ENCODE peak calls at places on chromosome 12, in four cellular contexts. One of them, this sample, is unnamed.
A peak's percentile ranks its signal among the peaks of the same experiment; 100 is the strongest.

GRCh38 chr12:120453977-120454376 is 7.7 kb downstream of the GATC start:
- DNase-seq in stimulated activated CD4-positive, alpha-beta T cell treated with anti-CD3 and anti-CD28 coated beads, TNF-alpha, amount 100 ng/mL, for 1 hour: no peak
- DNase-seq in RPMI7951: peak; percentile 35
- DNase-seq in right atrium auricular region: no peak
- DNase-seq in this sample: peak; percentile 50

GRCh38 chr12:65998536-65999530 is 131.7 kb downstream of the LLPH start:
- DNase-seq in stimulated activated CD4-positive, alpha-beta T cell treated with anti-CD3 and anti-CD28 coated beads, TNF-alpha, amount 100 ng/mL, for 1 hour: no peak
- DNase-seq in RPMI7951: no peak
- DNase-seq in right atrium auricular region: no peak
- DNase-seq in this sample: no peak

GRCh38 chr12:2631613-2632350 is 163.0 kb upstream of the FKBP4 start:
- DNase-seq in stimulated activated CD4-positive, alpha-beta T cell treated with anti-CD3 and anti-CD28 coated beads, TNF-alpha, amount 100 ng/mL, for 1 hour: no peak
- DNase-seq in RPMI7951: peak; percentile 24
- DNase-seq in right atrium auricular region: no peak
- DNase-seq in this sample: no peak

GRCh38 chr12:82688035-82688501 is 1.4 kb downstream of the TMTC2 start:
- DNase-seq in stimulated activated CD4-positive, alpha-beta T cell treated with anti-CD3 and anti-CD28 coated beads, TNF-alpha, amount 100 ng/mL, for 1 hour: no peak
- DNase-seq in RPMI7951: peak; percentile 8
- DNase-seq in right atrium auricular region: no peak
- DNase-seq in this sample: no peak

GRCh38 chr12:56839489-56840442 is 76.6 kb downstream of the HSD17B6 start:
- DNase-seq in stimulated activated CD4-positive, alpha-beta T cell treated with anti-CD3 and anti-CD28 coated beads, TNF-alpha, amount 100 ng/mL, for 1 hour: no peak
- DNase-seq in RPMI7951: peak; percentile 61
- DNase-seq in right atrium auricular region: no peak
- DNase-seq in this sample: peak; percentile 41

GRCh38 chr12:48961331-48961730 is 4.0 kb upstream of the ARF3 start:
- DNase-seq in stimulated activated CD4-positive, alpha-beta T cell treated with anti-CD3 and anti-CD28 coated beads, TNF-alpha, amount 100 ng/mL, for 1 hour: no peak
- DNase-seq in RPMI7951: peak; percentile 27
- DNase-seq in right atrium auricular region: no peak
- DNase-seq in this sample: no peak

GRCh38 chr12:112304411-112304810 is 77.8 kb downstream of the HECTD4 start:
- DNase-seq in stimulated activated CD4-positive, alpha-beta T cell treated with anti-CD3 and anti-CD28 coated beads, TNF-alpha, amount 100 ng/mL, for 1 hour: no peak
- DNase-seq in RPMI7951: no peak
- DNase-seq in right atrium auricular region: no peak
- DNase-seq in this sample: no peak

GRCh38 chr12:39627914-39628313 is 8.3 kb upstream of the ABCD2 start:
- DNase-seq in stimulated activated CD4-positive, alpha-beta T cell treated with anti-CD3 and anti-CD28 coated beads, TNF-alpha, amount 100 ng/mL, for 1 hour: no peak
- DNase-seq in RPMI7951: no peak
- DNase-seq in right atrium auricular region: no peak
- DNase-seq in this sample: no peak

GRCh38 chr12:8907513-8907912 is 6.8 kb upstream of the PHC1 start:
- DNase-seq in stimulated activated CD4-positive, alpha-beta T cell treated with anti-CD3 and anti-CD28 coated beads, TNF-alpha, amount 100 ng/mL, for 1 hour: no peak
- DNase-seq in RPMI7951: no peak
- DNase-seq in right atrium auricular region: no peak
- DNase-seq in this sample: no peak

GRCh38 chr12:5665615-5666014 is 233.7 kb downstream of the NTF3 start:
- DNase-seq in stimulated activated CD4-positive, alpha-beta T cell treated with anti-CD3 and anti-CD28 coated beads, TNF-alpha, amount 100 ng/mL, for 1 hour: no peak
- DNase-seq in RPMI7951: peak; percentile 72
- DNase-seq in right atrium auricular region: no peak
- DNase-seq in this sample: no peak

GRCh38 chr12:105102673-105103072 is 4.9 kb upstream of the WASHC4 start:
- DNase-seq in stimulated activated CD4-positive, alpha-beta T cell treated with anti-CD3 and anti-CD28 coated beads, TNF-alpha, amount 100 ng/mL, for 1 hour: no peak
- DNase-seq in RPMI7951: no peak
- DNase-seq in right atrium auricular region: no peak
- DNase-seq in this sample: no peak

GRCh38 chr12:124496584-124496983 is 70.8 kb downstream of the NCOR2 start:
- DNase-seq in stimulated activated CD4-positive, alpha-beta T cell treated with anti-CD3 and anti-CD28 coated beads, TNF-alpha, amount 100 ng/mL, for 1 hour: no peak
- DNase-seq in RPMI7951: no peak
- DNase-seq in right atrium auricular region: no peak
- DNase-seq in this sample: peak; percentile 65

GRCh38 chr12:122880155-122880605 is 15.7 kb downstream of the VPS37B start:
- DNase-seq in stimulated activated CD4-positive, alpha-beta T cell treated with anti-CD3 and anti-CD28 coated beads, TNF-alpha, amount 100 ng/mL, for 1 hour: no peak
- DNase-seq in RPMI7951: no peak
- DNase-seq in right atrium auricular region: no peak
- DNase-seq in this sample: no peak

GRCh38 chr12:49893753-49894752 is 9.6 kb downstream of the FAIM2 start:
- DNase-seq in stimulated activated CD4-positive, alpha-beta T cell treated with anti-CD3 and anti-CD28 coated beads, TNF-alpha, amount 100 ng/mL, for 1 hour: no peak
- DNase-seq in RPMI7951: peak; percentile 81
- DNase-seq in right atrium auricular region: no peak
- DNase-seq in this sample: no peak

GRCh38 chr12:130703733-130704375 is 12.2 kb downstream of the RIMBP2 start:
- DNase-seq in stimulated activated CD4-positive, alpha-beta T cell treated with anti-CD3 and anti-CD28 coated beads, TNF-alpha, amount 100 ng/mL, for 1 hour: no peak
- DNase-seq in RPMI7951: no peak
- DNase-seq in right atrium auricular region: no peak
- DNase-seq in this sample: no peak

GRCh38 chr12:92582466-92582865 is 120.3 kb upstream of the PLEKHG7 start:
- DNase-seq in stimulated activated CD4-positive, alpha-beta T cell treated with anti-CD3 and anti-CD28 coated beads, TNF-alpha, amount 100 ng/mL, for 1 hour: no peak
- DNase-seq in RPMI7951: no peak
- DNase-seq in right atrium auricular region: no peak
- DNase-seq in this sample: no peak

GRCh38 chr12:47377414-47378221 is 297.9 kb upstream of the AMIGO2 start:
- DNase-seq in stimulated activated CD4-positive, alpha-beta T cell treated with anti-CD3 and anti-CD28 coated beads, TNF-alpha, amount 100 ng/mL, for 1 hour: no peak
- DNase-seq in RPMI7951: peak; percentile 97
- DNase-seq in right atrium auricular region: peak; percentile 99
- DNase-seq in this sample: no peak

GRCh38 chr12:102992297-102992696 is 34.8 kb downstream of the ASCL1 start:
- DNase-seq in stimulated activated CD4-positive, alpha-beta T cell treated with anti-CD3 and anti-CD28 coated beads, TNF-alpha, amount 100 ng/mL, for 1 hour: no peak
- DNase-seq in RPMI7951: no peak
- DNase-seq in right atrium auricular region: no peak
- DNase-seq in this sample: peak; percentile 17

GRCh38 chr12:49975370-49975761 is 2.6 kb downstream of the AQP6 start:
- DNase-seq in stimulated activated CD4-positive, alpha-beta T cell treated with anti-CD3 and anti-CD28 coated beads, TNF-alpha, amount 100 ng/mL, for 1 hour: no peak
- DNase-seq in RPMI7951: no peak
- DNase-seq in right atrium auricular region: no peak
- DNase-seq in this sample: no peak

GRCh38 chr12:34400986-34401658 is 378.8 kb downstream of the ALG10 start:
- DNase-seq in stimulated activated CD4-positive, alpha-beta T cell treated with anti-CD3 and anti-CD28 coated beads, TNF-alpha, amount 100 ng/mL, for 1 hour: no peak
- DNase-seq in RPMI7951: no peak
- DNase-seq in right atrium auricular region: peak; percentile 34
- DNase-seq in this sample: peak; percentile 0